ENCODE peak calls at places on chromosomes 13 and 19, in seven cellular contexts. T, D, V, R, L, F and H are unnamed samples.

GRCh38 chr13:51731759-51732158 is 72.2 kb downstream of the DHRS12 start:
- DNase-seq in T (no peak), D (no peak), V (no peak), R (no peak), L (no peak), F (no peak), H (no peak)

GRCh38 chr19:41882568-41883462 is at the start of gene ARHGEF1:
- DNase-seq in T (peak; percentile 30), D (no peak), V (peak; percentile 39), R (no peak), L (peak; percentile 91), F (peak; percentile 56), H (peak; percentile 35)

GRCh38 chr19:39232708-39233107 is 12.1 kb downstream of the IFNL3 start:
- DNase-seq in T (no peak), D (no peak), V (no peak), R (no peak), L (no peak), F (no peak), H (no peak)

GRCh38 chr13:33353210-33353609 is 67.7 kb upstream of the STARD13 start:
- DNase-seq in T (no peak), D (no peak), V (no peak), R (no peak), L (no peak), F (no peak), H (no peak)

GRCh38 chr13:112705286-112705685 is 15.4 kb downstream of the ATP11A start:
- DNase-seq in T (no peak), D (no peak), V (no peak), R (no peak), L (peak; percentile 49), F (no peak), H (no peak)

GRCh38 chr13:34657716-34658115 is 284.4 kb upstream of the NBEA start:
- DNase-seq in T (no peak), D (no peak), V (no peak), R (no peak), L (no peak), F (no peak), H (no peak)

GRCh38 chr19:10118960-10119359 is 739 bp downstream of the EIF3G start:
- DNase-seq in T (no peak), D (no peak), V (no peak), R (no peak), L (no peak), F (no peak), H (no peak)

GRCh38 chr19:33310606-33311325 is 8.4 kb upstream of the CEBPA start:
- DNase-seq in T (no peak), D (no peak), V (no peak), R (no peak), L (no peak), F (no peak), H (no peak)